ENCODE peak calls at places on chromosomes 4 and X, in eight cellular contexts. B, J, D, K, F, W, G and E are unnamed samples.

GRCh38 chr4:102036619-102037376 is 246.3 kb downstream of the BANK1 start:
- DNase-seq in K (no peak), B (no peak), W (peak; percentile 27), J (no peak), D (peak; percentile 49), G (no peak), F (peak; percentile 48), E (no peak)

GRCh38 chr4:147865926-147866325 is 134.0 kb downstream of the ARHGAP10 start:
- DNase-seq in W (no peak), K (no peak), G (no peak), F (peak; percentile 88), J (no peak), B (no peak), D (no peak), E (no peak)

GRCh38 chr4:177554966-177555574 is 112.8 kb upstream of the AGA start:
- DNase-seq in W (no peak), G (no peak), K (peak; percentile 49), J (no peak), B (no peak), F (peak; percentile 59), D (peak; percentile 24), E (no peak)

GRCh38 chr4:138953962-138954371 is 61.6 kb upstream of the NOCT start:
- DNase-seq in J (no peak), B (no peak), W (no peak), D (peak; percentile 95), K (no peak), F (peak; percentile 94), G (no peak), E (no peak)

GRCh38 chrX:102979536-102979935 is 42.5 kb downstream of the RAB40AL start:
- DNase-seq in F (no peak), K (no peak), W (no peak), B (no peak), G (no peak), D (no peak), J (no peak), E (no peak)

GRCh38 chr4:7638984-7639789 is 204.5 kb upstream of the PSAPL1 start:
- DNase-seq in G (no peak), D (no peak), B (no peak), K (no peak), F (no peak), J (no peak), W (no peak), E (peak; percentile 16)

GRCh38 chr4:74540193-74540592 is 95.3 kb downstream of the AREG start:
- DNase-seq in B (no peak), D (peak; percentile 73), G (no peak), W (no peak), J (no peak), K (no peak), F (no peak), E (no peak)

GRCh38 chr4:144384428-144384827 is 243.9 kb upstream of the GYPA start:
- DNase-seq in G (no peak), J (no peak), W (no peak), K (no peak), F (no peak), B (no peak), D (no peak), E (no peak)

GRCh38 chr4:44019721-44020120 is 428.9 kb downstream of the KCTD8 start:
- DNase-seq in W (no peak), F (no peak), D (no peak), G (no peak), K (no peak), B (no peak), J (no peak), E (no peak)

GRCh38 chr4:167622481-167623240 is 388.4 kb upstream of the SPOCK3 start:
- DNase-seq in F (peak; percentile 79), J (peak; percentile 17), G (peak; percentile 3), B (no peak), W (peak; percentile 15), D (peak; percentile 13), K (peak; percentile 83), E (no peak)

GRCh38 chrX:23742693-23743622 is at the start of gene ACOT9:
- DNase-seq in W (no peak), K (peak; percentile 76), D (peak; percentile 93), G (peak; percentile 46), J (peak; percentile 45), F (peak; percentile 96), B (peak; percentile 66), E (peak; percentile 61)

GRCh38 chr4:1251773-1252066 is 2.8 kb upstream of the CTBP1 start:
- DNase-seq in D (no peak), B (no peak), J (no peak), F (no peak), W (no peak), G (no peak), K (no peak), E (no peak)

GRCh38 chr4:121669163-121669550 is 27.6 kb downstream of the ANXA5 start:
- DNase-seq in B (no peak), G (no peak), W (no peak), K (no peak), D (peak; percentile 55), F (peak; percentile 48), J (no peak), E (no peak)

GRCh38 chrX:37672563-37672962 is 13.0 kb upstream of the XK start:
- DNase-seq in K (no peak), B (no peak), F (no peak), W (no peak), J (no peak), G (no peak), D (no peak), E (no peak)

GRCh38 chr4:73442275-73442674 is 6.3 kb downstream of the AFP start:
- DNase-seq in K (no peak), D (no peak), J (no peak), G (no peak), F (no peak), W (no peak), B (no peak), E (no peak)

GRCh38 chr4:176238157-176238608 is 30.8 kb downstream of the ASB5 start:
- DNase-seq in W (no peak), K (no peak), G (no peak), D (peak; percentile 71), B (no peak), F (peak; percentile 81), J (no peak), E (no peak)

GRCh38 chrX:16124201-16124600 is 836 bp downstream of the GRPR start:
- DNase-seq in J (no peak), D (no peak), K (no peak), B (no peak), G (no peak), F (no peak), W (no peak), E (no peak)

GRCh38 chrX:71282514-71283408 is 674 bp upstream of the NONO start:
- DNase-seq in F (peak; percentile 56), K (peak; percentile 4), D (no peak), B (no peak), G (peak; percentile 37), W (no peak), J (no peak), E (no peak)

GRCh38 chr4:25969374-25969773 is 55.4 kb downstream of the SMIM20 start:
- DNase-seq in D (no peak), B (no peak), W (no peak), G (no peak), F (no peak), J (no peak), K (no peak), E (no peak)

GRCh38 chrX:54076903-54077302 is 32.6 kb upstream of the PHF8 start:
- DNase-seq in G (no peak), B (no peak), K (no peak), F (peak; percentile 34), W (no peak), J (no peak), D (peak; percentile 46), E (no peak)

GRCh38 chr4:156571146-156571545 is 400.5 kb downstream of the PDGFC start:
- DNase-seq in D (no peak), J (no peak), G (no peak), B (no peak), F (no peak), W (no peak), K (no peak), E (no peak)

GRCh38 chr4:165864228-165864627 is 8.8 kb upstream of the TLL1 start:
- DNase-seq in J (no peak), B (no peak), K (no peak), G (no peak), D (no peak), F (no peak), W (no peak), E (no peak)

GRCh38 chrX:3094261-3094660 is 53.0 kb downstream of the ARSF start:
- DNase-seq in D (no peak), J (no peak), K (no peak), B (no peak), G (no peak), F (peak; percentile 4), W (no peak), E (no peak)

GRCh38 chr4:30610361-30610760 is 109.8 kb upstream of the PCDH7 start:
- DNase-seq in B (no peak), K (no peak), G (no peak), J (no peak), D (no peak), W (no peak), F (peak; percentile 10), E (no peak)

GRCh38 chr4:7156273-7157139 is 35.8 kb upstream of the SORCS2 start:
- DNase-seq in B (no peak), D (peak; percentile 28), F (peak; percentile 60), W (no peak), K (peak; percentile 40), J (no peak), G (no peak), E (no peak)

GRCh38 chr4:4858527-4858926 is 938 bp upstream of the MSX1 start:
- DNase-seq in K (no peak), F (no peak), D (no peak), G (no peak), B (no peak), J (no peak), W (no peak), E (no peak)

GRCh38 chrX:64350521-64350920 is 44.7 kb downstream of the MTMR8 start:
- DNase-seq in D (no peak), J (no peak), G (no peak), B (no peak), W (no peak), K (no peak), F (no peak), E (no peak)

GRCh38 chrX:12948495-12948894 is 26.4 kb upstream of the TMSB4X start:
- DNase-seq in B (no peak), D (no peak), G (no peak), K (no peak), W (no peak), J (no peak), F (no peak), E (no peak)

GRCh38 chr4:171817026-171817425 is 3.8 kb downstream of the GALNTL6 start:
- DNase-seq in K (no peak), J (no peak), G (no peak), D (no peak), W (no peak), F (no peak), B (no peak), E (no peak)

GRCh38 chr4:41257901-41258300 is 1.2 kb downstream of the UCHL1 start:
- DNase-seq in G (no peak), K (no peak), B (no peak), D (no peak), F (peak; percentile 13), J (no peak), W (no peak), E (no peak)

GRCh38 chrX:49247916-49248811 is 12.9 kb downstream of the CCDC22 start:
- DNase-seq in G (no peak), J (no peak), K (no peak), B (no peak), W (no peak), F (no peak), D (no peak), E (no peak)

GRCh38 chrX:14357314-14357713 is 172.0 kb upstream of the GLRA2 start:
- DNase-seq in K (no peak), B (no peak), G (no peak), D (no peak), F (no peak), J (no peak), W (no peak), E (no peak)

GRCh38 chr4:61248705-61249104 is 48.6 kb downstream of the ADGRL3 start:
- DNase-seq in D (no peak), F (no peak), J (no peak), G (no peak), K (no peak), W (no peak), B (no peak), E (no peak)

GRCh38 chr4:2354127-2354526 is 64.3 kb downstream of the ZFYVE28 start:
- DNase-seq in B (no peak), K (no peak), W (no peak), F (peak; percentile 31), J (no peak), G (peak; percentile 37), D (no peak), E (no peak)